ENCODE peak calls at places on chromosomes 5 and 9, in five cellular contexts. B is foreskin fibroblast, F is adrenal gland, J is GM23338, W is brain microvascular endothelial cell. O is an unnamed sample.

GRCh38 chr9:27276182-27277030 is 20.5 kb downstream of the EQTN start:
- DNase-seq in B (no peak), F (peak), J (peak), W (peak), O (peak)

GRCh38 chr9:132577119-132577518 is 5.3 kb upstream of the BARHL1 start:
- DNase-seq in B (no peak), F (no peak), J (no peak), W (no peak), O (no peak)

GRCh38 chr9:5621327-5621726 is 7.6 kb upstream of the RIC1 start:
- DNase-seq in B (peak), F (no peak), J (no peak), W (peak), O (no peak)

GRCh38 chr9:112783551-112783954 is 33.0 kb downstream of the SNX30 start:
- DNase-seq in B (no peak), F (no peak), J (no peak), W (no peak), O (no peak)

GRCh38 chr5:128084228-128085167 is 932 bp downstream of the SLC12A2 start:
- DNase-seq in B (peak), F (peak), J (peak), W (no peak), O (peak)

GRCh38 chr5:78601622-78602314 is 46.8 kb downstream of the LHFPL2 start:
- DNase-seq in B (no peak), F (no peak), J (no peak), W (no peak), O (no peak)

GRCh38 chr5:73945505-73945904 is 319.5 kb downstream of the ARHGEF28 start:
- DNase-seq in B (no peak), F (no peak), J (peak), W (no peak), O (no peak)

GRCh38 chr5:129125819-129126218 is 31.3 kb downstream of the ISOC1 start:
- DNase-seq in B (no peak), F (no peak), J (no peak), W (no peak), O (no peak)

GRCh38 chr9:107158321-107158720 is 124.8 kb upstream of the RAD23B start:
- DNase-seq in B (no peak), F (no peak), J (peak), W (peak), O (no peak)

GRCh38 chr5:149175346-149176113 is 34.2 kb downstream of the ABLIM3 start:
- DNase-seq in B (no peak), F (no peak), J (no peak), W (no peak), O (no peak)

GRCh38 chr5:76310208-76310607 is 92.9 kb upstream of the IQGAP2 start:
- DNase-seq in B (no peak), F (no peak), J (no peak), W (no peak), O (no peak)

GRCh38 chr5:141514330-141515111 is 25.6 kb downstream of the PCDHGC5 start:
- DNase-seq in B (peak), F (no peak), J (peak), W (peak), O (no peak)

GRCh38 chr5:175443514-175444059 is 395 bp downstream of the DRD1 start:
- DNase-seq in B (no peak), F (no peak), J (peak), W (no peak), O (no peak)

GRCh38 chr5:175447571-175447970 is 3.6 kb upstream of the DRD1 start:
- DNase-seq in B (no peak), F (no peak), J (no peak), W (no peak), O (no peak)

GRCh38 chr5:175444905-175445456 is 999 bp upstream of the DRD1 start:
- DNase-seq in B (no peak), F (no peak), J (peak), W (no peak), O (no peak)

GRCh38 chr5:175448276-175448675 is 4.3 kb upstream of the DRD1 start:
- DNase-seq in B (no peak), F (no peak), J (no peak), W (no peak), O (no peak)

DNA sequence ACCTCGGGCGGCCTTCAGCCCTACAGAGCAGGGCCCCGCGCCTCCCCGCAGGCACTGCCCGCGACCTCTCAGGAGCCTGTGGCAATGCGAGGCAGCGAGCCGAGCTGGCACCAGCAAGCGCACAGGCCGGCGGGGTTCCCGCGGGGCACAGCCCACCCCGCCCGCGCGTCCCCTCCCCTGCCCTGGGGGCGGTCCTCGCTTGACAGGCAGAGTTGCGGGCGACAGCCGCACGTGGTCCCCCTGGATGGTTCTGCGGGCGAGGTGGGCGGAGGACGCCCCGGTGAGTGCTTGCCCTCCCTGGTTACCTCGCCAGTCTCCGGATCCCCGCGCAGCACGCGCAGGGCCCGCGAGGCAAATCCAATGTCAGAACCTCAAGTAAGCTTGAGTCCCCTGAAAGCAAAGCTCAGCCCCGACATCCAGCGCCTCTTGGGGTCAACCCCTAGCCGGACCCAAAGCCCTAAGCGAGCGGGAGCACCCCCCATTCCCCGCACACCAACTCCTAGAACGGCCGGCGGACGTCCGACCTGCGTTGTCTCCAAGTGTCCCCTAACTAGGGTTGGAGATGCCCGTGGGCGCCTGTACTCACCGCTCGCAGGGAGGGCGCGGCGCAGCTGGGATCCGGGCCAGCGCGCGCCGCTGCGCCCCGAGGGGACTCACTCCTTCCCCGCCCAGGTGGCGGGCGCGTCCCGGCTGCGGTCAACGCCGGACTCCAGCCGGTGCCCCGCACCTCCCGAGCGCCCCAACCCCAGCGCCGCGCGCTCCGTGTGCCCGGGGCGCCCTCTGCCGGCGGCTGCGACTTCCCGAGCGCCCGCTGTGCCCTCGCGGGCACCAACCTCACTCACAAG is at the start of gene DRD1:
- DNase-seq in B (peak), F (peak), J (peak), W (no peak), O (peak)
- H3K4me3 ChIP-seq in B (no peak), F (no peak), J (peak), W (no peak), O (no peak)

GRCh38 chr9:131417264-131418142 is 23.6 kb downstream of the PRRC2B start:
- DNase-seq in B (no peak), F (no peak), J (no peak), W (no peak), O (no peak)
- H3K4me3 ChIP-seq in B (no peak), F (no peak), J (no peak), W (no peak), O (peak)

DNA sequence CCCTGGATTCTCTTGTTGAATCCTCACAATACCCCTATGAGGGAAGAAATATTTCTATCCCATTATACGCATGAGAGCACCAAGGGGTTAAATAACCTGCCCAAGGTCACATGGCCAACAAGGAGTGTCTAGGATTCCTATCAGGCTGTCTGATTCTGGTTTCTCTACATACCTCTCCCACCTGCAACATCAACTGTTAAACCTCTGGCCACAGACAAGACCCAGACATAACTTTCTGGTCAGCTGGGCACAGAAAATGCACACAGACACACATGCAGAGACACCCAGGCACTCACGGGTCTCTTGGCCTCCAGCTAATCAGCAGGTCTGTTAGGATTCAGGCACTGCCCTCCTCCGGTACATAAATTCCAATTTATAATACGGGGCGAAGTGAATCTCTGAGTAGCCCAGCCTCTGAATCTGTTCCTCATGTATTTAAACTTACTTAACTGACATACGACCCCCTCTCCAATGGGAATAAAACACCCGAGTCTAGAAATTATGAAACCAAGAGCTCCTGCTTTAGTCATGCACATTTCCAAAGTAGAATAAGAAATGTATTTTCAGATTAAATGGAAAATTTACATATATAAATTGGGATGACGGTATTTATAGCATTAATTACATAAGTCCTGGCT is 1.5 kb downstream of the SEPTIN8 start:
- DNase-seq in B (no peak), F (no peak), J (no peak), W (no peak), O (no peak)
- H3K4me3 ChIP-seq in B (peak), F (no peak), J (peak), W (peak), O (no peak)

DNA sequence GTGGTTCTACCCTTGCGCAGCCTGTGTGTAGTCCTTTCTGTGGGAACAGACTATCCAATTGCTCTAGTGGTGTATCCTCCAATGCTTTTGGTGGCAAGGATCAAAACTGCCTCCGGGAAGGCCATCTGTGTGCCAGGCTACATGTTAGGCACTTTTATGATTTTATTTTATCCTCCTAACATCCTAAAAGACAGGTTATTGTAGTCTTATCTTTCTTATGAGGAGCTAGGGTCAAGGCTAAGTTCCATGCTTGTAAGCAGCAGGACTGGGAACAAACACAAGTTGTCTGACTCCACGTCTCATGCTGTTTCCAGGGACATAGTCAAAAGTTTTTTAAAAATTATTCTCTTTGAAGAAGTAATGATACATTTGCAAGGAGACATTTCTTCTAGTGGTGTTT is 278.7 kb upstream of the ADAMTSL1 start:
- DNase-seq in B (no peak), F (no peak), J (no peak), W (no peak), O (no peak)
- H3K4me3 ChIP-seq in B (no peak), F (no peak), J (no peak), W (no peak), O (no peak)

GRCh38 chr5:31776976-31777651 is 138.2 kb downstream of the PDZD2 start:
- DNase-seq in B (no peak), F (no peak), J (no peak), W (no peak), O (no peak)
- H3K4me3 ChIP-seq in B (no peak), F (no peak), J (no peak), W (no peak), O (no peak)

DNA sequence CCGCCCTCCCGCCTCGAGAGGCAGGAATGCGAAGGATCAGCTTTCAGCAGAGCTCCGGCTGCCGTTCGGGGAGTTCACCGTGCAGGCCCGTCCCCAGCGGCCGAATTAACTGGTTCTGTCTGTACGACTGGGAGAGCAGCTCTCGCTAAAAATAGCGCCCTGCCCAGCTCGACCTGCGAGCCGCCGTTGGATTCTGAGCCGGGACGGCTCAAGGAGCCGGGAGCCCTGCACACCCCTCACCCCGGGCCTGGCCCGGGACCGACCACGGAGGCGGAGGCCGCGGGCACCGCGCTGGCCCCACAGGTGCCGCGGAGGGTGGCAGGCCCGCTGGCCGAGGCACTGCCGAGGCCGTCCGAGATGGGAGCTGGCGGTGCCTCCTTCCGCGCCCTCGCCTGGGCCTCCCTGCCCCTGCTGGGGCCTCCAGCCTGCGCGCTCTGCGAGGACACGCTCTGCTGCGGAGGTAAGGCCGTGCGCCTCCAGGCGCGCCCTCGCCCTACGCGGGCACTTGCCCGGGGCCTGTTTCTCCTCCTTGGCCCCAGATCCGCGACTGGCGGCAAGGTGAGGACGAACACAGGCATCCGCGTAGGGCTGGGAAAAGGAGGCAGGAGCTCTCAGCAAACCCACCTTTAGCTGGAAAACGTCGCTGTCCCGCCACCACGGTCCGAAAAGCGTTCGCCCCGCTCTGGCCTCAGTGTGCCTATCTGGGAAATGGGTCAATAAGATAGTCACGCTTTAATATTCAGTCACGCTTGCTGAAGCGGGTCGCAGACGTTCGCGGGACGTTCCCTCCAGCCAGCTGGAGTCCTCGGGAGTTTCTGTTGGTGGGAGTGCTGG is 53.0 kb upstream of the DAB2IP start:
- DNase-seq in B (peak), F (peak), J (peak), W (peak), O (no peak)
- H3K4me3 ChIP-seq in B (peak), F (no peak), J (peak), W (peak), O (no peak)

GRCh38 chr5:173233347-173234128 is 1.5 kb downstream of the NKX2-5 start:
- DNase-seq in B (no peak), F (no peak), J (peak), W (no peak), O (no peak)

GRCh38 chr5:173232499-173233346 is 2.3 kb downstream of the NKX2-5 start:
- DNase-seq in B (no peak), F (no peak), J (peak), W (no peak), O (no peak)

GRCh38 chr5:173231996-173232498 is 3.0 kb downstream of the NKX2-5 start:
- DNase-seq in B (no peak), F (no peak), J (peak), W (no peak), O (no peak)

GRCh38 chr5:173235499-173236394 is 741 bp upstream of the NKX2-5 start:
- DNase-seq in B (no peak), F (no peak), J (peak), W (no peak), O (no peak)

GRCh38 chr5:173234129-173234793 is 745 bp downstream of the NKX2-5 start:
- DNase-seq in B (no peak), F (no peak), J (peak), W (no peak), O (no peak)
- H3K4me3 ChIP-seq in B (no peak), F (no peak), J (peak), W (peak), O (no peak)